ENCODE peak calls at places on chromosomes 6 and 20, in six cellular contexts. One of them, this sample, is unnamed.

GRCh38 chr6:11575408-11576033 is 38.0 kb downstream of the TMEM170B start:
- DNase-seq in adrenal gland: peak; percentile 68
- DNase-seq in prostate gland: peak; percentile 51
- DNase-seq in HCT116: peak; percentile 71
- DNase-seq in tibial nerve: no peak
- DNase-seq in spleen: no peak
- DNase-seq in this sample: peak; percentile 78

GRCh38 chr6:68008445-68008844 is 626.6 kb upstream of the ADGRB3 start:
- DNase-seq in adrenal gland: no peak
- DNase-seq in prostate gland: no peak
- DNase-seq in HCT116: no peak
- DNase-seq in tibial nerve: no peak
- DNase-seq in spleen: no peak
- DNase-seq in this sample: no peak

GRCh38 chr6:137883400-137883888 is 16.4 kb downstream of the TNFAIP3 start:
- DNase-seq in adrenal gland: no peak
- DNase-seq in prostate gland: no peak
- DNase-seq in HCT116: no peak
- DNase-seq in tibial nerve: no peak
- DNase-seq in spleen: no peak
- DNase-seq in this sample: no peak

GRCh38 chr6:45541934-45542333 is 164.2 kb upstream of the SUPT3H start:
- DNase-seq in adrenal gland: no peak
- DNase-seq in prostate gland: no peak
- DNase-seq in HCT116: no peak
- DNase-seq in tibial nerve: no peak
- DNase-seq in spleen: no peak
- DNase-seq in this sample: no peak

GRCh38 chr6:77341058-77341986 is 122.0 kb downstream of the HTR1B start:
- DNase-seq in adrenal gland: peak; percentile 78
- DNase-seq in prostate gland: no peak
- DNase-seq in HCT116: no peak
- DNase-seq in tibial nerve: no peak
- DNase-seq in spleen: no peak
- DNase-seq in this sample: peak; percentile 82

GRCh38 chr6:18242062-18242851 is 22.1 kb downstream of the DEK start:
- DNase-seq in adrenal gland: peak; percentile 76
- DNase-seq in prostate gland: no peak
- DNase-seq in HCT116: peak; percentile 72
- DNase-seq in tibial nerve: no peak
- DNase-seq in spleen: no peak
- DNase-seq in this sample: no peak

GRCh38 chr20:39338977-39339376 is 376.8 kb downstream of the DHX35 start:
- DNase-seq in adrenal gland: no peak
- DNase-seq in prostate gland: no peak
- DNase-seq in HCT116: no peak
- DNase-seq in tibial nerve: no peak
- DNase-seq in spleen: no peak
- DNase-seq in this sample: no peak

GRCh38 chr6:7247179-7247456 is 65.9 kb downstream of the SSR1 start:
- DNase-seq in adrenal gland: no peak
- DNase-seq in prostate gland: no peak
- DNase-seq in HCT116: no peak
- DNase-seq in tibial nerve: no peak
- DNase-seq in spleen: no peak
- DNase-seq in this sample: no peak

GRCh38 chr6:165880721-165881120 is 217.7 kb upstream of the PDE10A start:
- DNase-seq in adrenal gland: no peak
- DNase-seq in prostate gland: no peak
- DNase-seq in HCT116: no peak
- DNase-seq in tibial nerve: no peak
- DNase-seq in spleen: no peak
- DNase-seq in this sample: no peak

GRCh38 chr6:81722503-81723223 is 29.8 kb downstream of the TENT5A start:
- DNase-seq in adrenal gland: no peak
- DNase-seq in prostate gland: no peak
- DNase-seq in HCT116: no peak
- DNase-seq in tibial nerve: no peak
- DNase-seq in spleen: no peak
- DNase-seq in this sample: no peak

GRCh38 chr6:81933648-81934047 is 181.2 kb upstream of the TENT5A start:
- DNase-seq in adrenal gland: no peak
- DNase-seq in prostate gland: no peak
- DNase-seq in HCT116: no peak
- DNase-seq in tibial nerve: no peak
- DNase-seq in spleen: no peak
- DNase-seq in this sample: no peak

GRCh38 chr6:170027111-170028043 is 263.5 kb downstream of the DLL1 start:
- DNase-seq in adrenal gland: no peak
- DNase-seq in prostate gland: no peak
- DNase-seq in HCT116: no peak
- DNase-seq in tibial nerve: no peak
- DNase-seq in spleen: peak; percentile 58
- DNase-seq in this sample: peak; percentile 4

GRCh38 chr20:14235355-14235754 is 102.1 kb downstream of the FLRT3 start:
- DNase-seq in adrenal gland: no peak
- DNase-seq in prostate gland: no peak
- DNase-seq in HCT116: no peak
- DNase-seq in tibial nerve: no peak
- DNase-seq in spleen: no peak
- DNase-seq in this sample: no peak

GRCh38 chr6:116352515-116353471 is 18.0 kb upstream of the DSE start:
- DNase-seq in adrenal gland: no peak
- DNase-seq in prostate gland: no peak
- DNase-seq in HCT116: no peak
- DNase-seq in tibial nerve: no peak
- DNase-seq in spleen: no peak
- DNase-seq in this sample: no peak

GRCh38 chr20:48788486-48789072 is 39.2 kb downstream of the PREX1 start:
- DNase-seq in adrenal gland: no peak
- DNase-seq in prostate gland: no peak
- DNase-seq in HCT116: no peak
- DNase-seq in tibial nerve: no peak
- DNase-seq in spleen: peak; percentile 77
- DNase-seq in this sample: no peak

GRCh38 chr6:76594109-76594508 is 521.6 kb upstream of the IMPG1 start:
- DNase-seq in adrenal gland: no peak
- DNase-seq in prostate gland: no peak
- DNase-seq in HCT116: no peak
- DNase-seq in tibial nerve: no peak
- DNase-seq in spleen: no peak
- DNase-seq in this sample: no peak

GRCh38 chr6:57216235-57217101 is 5.6 kb downstream of the RAB23 start:
- DNase-seq in adrenal gland: peak; percentile 11
- DNase-seq in prostate gland: peak; percentile 68
- DNase-seq in HCT116: no peak
- DNase-seq in tibial nerve: no peak
- DNase-seq in spleen: no peak
- DNase-seq in this sample: no peak

GRCh38 chr6:159217595-159218275 is 48.5 kb downstream of the FNDC1 start:
- DNase-seq in adrenal gland: peak; percentile 46
- DNase-seq in prostate gland: no peak
- DNase-seq in HCT116: peak; percentile 39
- DNase-seq in tibial nerve: no peak
- DNase-seq in spleen: no peak
- DNase-seq in this sample: peak; percentile 69

GRCh38 chr20:58246346-58246745 is 17.9 kb upstream of the ANKRD60 start:
- DNase-seq in adrenal gland: no peak
- DNase-seq in prostate gland: no peak
- DNase-seq in HCT116: no peak
- DNase-seq in tibial nerve: no peak
- DNase-seq in spleen: no peak
- DNase-seq in this sample: no peak

GRCh38 chr6:3220366-3220765 is 7.1 kb downstream of the TUBB2B start:
- DNase-seq in adrenal gland: no peak
- DNase-seq in prostate gland: no peak
- DNase-seq in HCT116: no peak
- DNase-seq in tibial nerve: no peak
- DNase-seq in spleen: no peak
- DNase-seq in this sample: no peak

GRCh38 chr6:111639266-111639665 is 33.6 kb upstream of the TRAF3IP2 start:
- DNase-seq in adrenal gland: no peak
- DNase-seq in prostate gland: no peak
- DNase-seq in HCT116: no peak
- DNase-seq in tibial nerve: no peak
- DNase-seq in spleen: no peak
- DNase-seq in this sample: no peak

GRCh38 chr6:26197736-26198625 is 110.8 kb downstream of the HFE start:
- DNase-seq in adrenal gland: peak; percentile 36
- DNase-seq in prostate gland: peak; percentile 39
- DNase-seq in HCT116: peak; percentile 35
- DNase-seq in tibial nerve: no peak
- DNase-seq in spleen: peak; percentile 83
- DNase-seq in this sample: no peak

GRCh38 chr20:36885355-36885754 is 9.4 kb downstream of the TLDC2 start:
- DNase-seq in adrenal gland: no peak
- DNase-seq in prostate gland: no peak
- DNase-seq in HCT116: no peak
- DNase-seq in tibial nerve: no peak
- DNase-seq in spleen: no peak
- DNase-seq in this sample: no peak
- TF ChIP-seq CTCF in adrenal gland: no peak
- TF ChIP-seq CTCF in prostate gland: no peak
- TF ChIP-seq CTCF in HCT116: peak; percentile 26
- TF ChIP-seq CTCF in tibial nerve: no peak
- TF ChIP-seq CTCF in spleen: no peak
- TF ChIP-seq CTCF in this sample: peak; percentile 40

GRCh38 chr6:143060354-143060805 is 309 bp upstream of the AIG1 start:
- DNase-seq in adrenal gland: peak; percentile 86
- DNase-seq in prostate gland: peak; percentile 71
- DNase-seq in HCT116: peak; percentile 90
- DNase-seq in tibial nerve: peak; percentile 60
- DNase-seq in spleen: peak; percentile 96
- DNase-seq in this sample: peak; percentile 89
- TF ChIP-seq POLR2A in adrenal gland: peak; percentile 77
- TF ChIP-seq POLR2A in prostate gland: peak; percentile 66
- TF ChIP-seq POLR2A in HCT116: no peak
- TF ChIP-seq POLR2A in tibial nerve: peak; percentile 60
- TF ChIP-seq POLR2A in spleen: no peak
- TF ChIP-seq POLR2A in this sample: no peak

GRCh38 chr6:135021310-135022049 is 33.1 kb downstream of the HBS1L start:
- DNase-seq in adrenal gland: no peak
- DNase-seq in prostate gland: no peak
- DNase-seq in HCT116: no peak
- DNase-seq in tibial nerve: no peak
- DNase-seq in spleen: no peak
- DNase-seq in this sample: no peak

GRCh38 chr6:135014353-135014832 is 40.2 kb downstream of the HBS1L start:
- DNase-seq in adrenal gland: no peak
- DNase-seq in prostate gland: no peak
- DNase-seq in HCT116: no peak
- DNase-seq in tibial nerve: no peak
- DNase-seq in spleen: no peak
- DNase-seq in this sample: no peak

GRCh38 chr6:135022050-135022697 is 32.4 kb downstream of the HBS1L start:
- DNase-seq in adrenal gland: no peak
- DNase-seq in prostate gland: no peak
- DNase-seq in HCT116: no peak
- DNase-seq in tibial nerve: no peak
- DNase-seq in spleen: no peak
- DNase-seq in this sample: no peak

GRCh38 chr6:135018057-135018456 is 36.6 kb downstream of the HBS1L start:
- DNase-seq in adrenal gland: no peak
- DNase-seq in prostate gland: no peak
- DNase-seq in HCT116: no peak
- DNase-seq in tibial nerve: no peak
- DNase-seq in spleen: no peak
- DNase-seq in this sample: no peak

GRCh38 chr6:135018961-135019360 is 35.7 kb downstream of the HBS1L start:
- DNase-seq in adrenal gland: no peak
- DNase-seq in prostate gland: no peak
- DNase-seq in HCT116: no peak
- DNase-seq in tibial nerve: no peak
- DNase-seq in spleen: no peak
- DNase-seq in this sample: no peak
- H3K4me1 ChIP-seq in adrenal gland: no peaks in the 10 kb centered on the region
- H3K4me1 ChIP-seq in prostate gland: no peaks in the 10 kb centered on the region
- H3K4me1 ChIP-seq in HCT116: no peaks in the 10 kb centered on the region
- H3K4me1 ChIP-seq in tibial nerve: no peaks in the 10 kb centered on the region
- H3K4me1 ChIP-seq in spleen: peaks cover 61% of the 10 kb centered on the region
- H3K4me1 ChIP-seq in this sample: no peaks in the 10 kb centered on the region

DNA sequence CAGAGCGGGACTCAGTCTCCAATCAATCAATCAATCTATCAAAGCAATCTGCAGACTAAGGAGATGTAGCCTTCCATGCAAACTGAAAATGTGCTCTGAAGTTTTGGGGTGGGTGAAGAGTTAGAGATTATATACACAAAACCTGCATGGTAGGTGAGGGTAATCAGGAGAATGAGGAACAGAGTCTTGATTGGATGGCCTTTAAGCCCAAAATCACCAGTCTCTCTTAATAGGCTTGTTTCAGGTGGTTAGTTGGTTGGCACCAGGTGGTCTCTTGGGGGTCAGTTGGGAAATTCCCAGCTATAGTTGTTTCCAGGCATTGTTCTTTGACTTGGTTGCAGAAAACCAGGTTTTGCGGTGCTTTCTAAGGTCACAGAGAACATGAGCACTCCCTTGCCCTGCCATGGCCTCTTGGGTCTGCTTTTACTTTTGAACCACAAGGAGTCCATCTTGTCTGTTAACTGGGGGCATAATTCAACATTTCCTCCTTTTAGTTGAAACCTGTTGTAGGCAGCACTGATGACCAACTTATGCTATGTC is 33.3 kb upstream of the EIF2S2 start:
- DNase-seq in adrenal gland: no peak
- DNase-seq in prostate gland: no peak
- DNase-seq in HCT116: no peak
- DNase-seq in tibial nerve: no peak
- DNase-seq in spleen: no peak
- DNase-seq in this sample: no peak
- TF ChIP-seq CTCF in adrenal gland: no peak
- TF ChIP-seq CTCF in prostate gland: no peak
- TF ChIP-seq CTCF in HCT116: no peak
- TF ChIP-seq CTCF in tibial nerve: no peak
- TF ChIP-seq CTCF in spleen: no peak
- TF ChIP-seq CTCF in this sample: no peak